ENCODE peak calls at places on chromosome 19, in six cellular contexts. U is activated CD4-positive, alpha-beta T cell treated with anti-CD3 and anti-CD28 coated beads, Interleukin-2, amount 10 ng/mL, durations not matched to agents 7 days and 5 days; D is ovary; X is amniotic epithelial cell; I is activated T-cell treated with anti-CD3 and anti-CD28 coated beads, Interleukin-2, amount 50 U/mL, for 24 hours; P is IMR-90. H is an unnamed sample.

GRCh38 chr19:4064073-4064550 is 2.6 kb downstream of the ZBTB7A start:
- DNase-seq in U (no peak), D (peak; percentile 75), X (no peak), I (no peak), P (peak; percentile 37), H (no peak)

GRCh38 chr19:18193388-18194207 is 580 bp downstream of the MPV17L2 start:
- DNase-seq in U (no peak), D (peak; percentile 63), X (no peak), I (peak; percentile 37), P (no peak), H (no peak)

GRCh38 chr19:38105574-38105973 is 118.4 kb downstream of the DPF1 start:
- DNase-seq in U (no peak), D (no peak), X (no peak), I (no peak), P (no peak), H (no peak)

GRCh38 chr19:6556480-6556879 is 25.7 kb downstream of the TNFSF9 start:
- DNase-seq in U (no peak), D (no peak), X (peak; percentile 16), I (no peak), P (no peak), H (no peak)

GRCh38 chr19:35347171-35347929 is at the start of gene FFAR1:
- DNase-seq in U (peak; percentile 51), D (peak; percentile 23), X (no peak), I (peak; percentile 77), P (no peak), H (no peak)

GRCh38 chr19:44051654-44052402 is at the start of gene ZNF223:
- DNase-seq in U (no peak), D (peak; percentile 93), X (peak; percentile 94), I (peak; percentile 83), P (peak; percentile 89), H (peak; percentile 93)

GRCh38 chr19:39969266-39969665 is 1.7 kb upstream of the PSMC4 start:
- DNase-seq in U (no peak), D (no peak), X (no peak), I (no peak), P (peak; percentile 35), H (no peak)

GRCh38 chr19:35509018-35509652 is 4.3 kb downstream of the DMKN start:
- DNase-seq in U (peak; percentile 40), D (peak; percentile 67), X (peak; percentile 10), I (peak; percentile 49), P (no peak), H (no peak)

GRCh38 chr19:41548954-41549688 is 26.8 kb upstream of the CEACAM21 start:
- DNase-seq in U (peak; percentile 92), D (no peak), X (no peak), I (peak; percentile 74), P (no peak), H (no peak)

GRCh38 chr19:47019431-47020041 is at the start of gene NPAS1:
- DNase-seq in U (no peak), D (no peak), X (no peak), I (peak; percentile 48), P (no peak), H (no peak)

GRCh38 chr19:20472854-20473253 is 92.7 kb downstream of the ZNF737 start:
- DNase-seq in U (no peak), D (no peak), X (no peak), I (no peak), P (no peak), H (no peak)

GRCh38 chr19:47991191-47991808 is 670 bp downstream of the BSPH1 start:
- DNase-seq in U (no peak), D (no peak), X (no peak), I (no peak), P (no peak), H (peak; percentile 20)

GRCh38 chr19:46381746-46382345 is 31.5 kb downstream of the CCDC8 start:
- DNase-seq in U (no peak), D (no peak), X (no peak), I (peak; percentile 11), P (no peak), H (no peak)

GRCh38 chr19:50377051-50377441 is 789 bp downstream of the NR1H2 start:
- DNase-seq in U (peak; percentile 58), D (peak; percentile 60), X (no peak), I (peak; percentile 64), P (no peak), H (no peak)

GRCh38 chr19:49936549-49936948 is 7.2 kb upstream of the NUP62 start:
- DNase-seq in U (no peak), D (no peak), X (no peak), I (no peak), P (no peak), H (no peak)

GRCh38 chr19:41323430-41324125 is 13.6 kb downstream of the CCDC97 start:
- DNase-seq in U (no peak), D (peak; percentile 90), X (peak; percentile 97), I (no peak), P (peak; percentile 98), H (peak; percentile 96)

GRCh38 chr19:51064534-51065220 is at the start of gene KLK13:
- DNase-seq in U (no peak), D (no peak), X (peak; percentile 2), I (no peak), P (no peak), H (peak; percentile 86)

GRCh38 chr19:8449830-8450229 is 5.1 kb downstream of the HNRNPM start:
- DNase-seq in U (no peak), D (no peak), X (no peak), I (no peak), P (no peak), H (no peak)

GRCh38 chr19:4811328-4812131 is 20.0 kb downstream of the TICAM1 start:
- DNase-seq in U (peak; percentile 90), D (peak; percentile 86), X (peak; percentile 46), I (peak; percentile 94), P (peak; percentile 45), H (peak; percentile 67)

GRCh38 chr19:31983647-31984046 is 361.8 kb upstream of the ZNF507 start:
- DNase-seq in U (no peak), D (no peak), X (no peak), I (no peak), P (no peak), H (no peak)

GRCh38 chr19:6853868-6854267 is 33.5 kb upstream of the ADGRE1 start:
- DNase-seq in U (no peak), D (no peak), X (no peak), I (no peak), P (no peak), H (no peak)

GRCh38 chr19:40542197-40542859 is 34.3 kb upstream of the SHKBP1 start:
- DNase-seq in U (no peak), D (peak; percentile 81), X (no peak), I (no peak), P (peak; percentile 60), H (peak; percentile 74)

GRCh38 chr19:6667114-6667627 is 2.8 kb downstream of the TNFSF14 start:
- DNase-seq in U (no peak), D (no peak), X (no peak), I (peak; percentile 60), P (no peak), H (no peak)

GRCh38 chr19:50695251-50696064 is 24.1 kb downstream of the SHANK1 start:
- DNase-seq in U (peak; percentile 39), D (no peak), X (no peak), I (peak; percentile 41), P (no peak), H (peak; percentile 28)

GRCh38 chr19:31863122-31863521 is 482.3 kb upstream of the ZNF507 start:
- DNase-seq in U (no peak), D (no peak), X (peak; percentile 0), I (no peak), P (no peak), H (no peak)

GRCh38 chr19:38213911-38214625 is 10.0 kb downstream of the DPF1 start:
- DNase-seq in U (peak; percentile 71), D (no peak), X (peak; percentile 64), I (peak; percentile 76), P (peak; percentile 61), H (peak; percentile 42)

GRCh38 chr19:2089001-2089711 is 7.0 kb downstream of the MOB3A start:
- DNase-seq in U (no peak), D (no peak), X (peak; percentile 20), I (no peak), P (peak; percentile 36), H (peak; percentile 39)

GRCh38 chr19:19461671-19462622 is 53.4 kb downstream of the TSSK6 start:
- DNase-seq in U (no peak), D (peak; percentile 57), X (peak; percentile 53), I (no peak), P (no peak), H (no peak)

GRCh38 chr19:21568816-21569496 is 63.6 kb downstream of the ZNF429 start:
- DNase-seq in U (peak; percentile 92), D (peak; percentile 92), X (peak; percentile 90), I (peak; percentile 72), P (peak; percentile 94), H (peak; percentile 2)

GRCh38 chr19:21483589-21484170 is 21.7 kb upstream of the ZNF429 start:
- DNase-seq in U (peak; percentile 52), D (peak; percentile 62), X (no peak), I (peak; percentile 77), P (no peak), H (no peak)

GRCh38 chr19:38385057-38385803 is 2.6 kb downstream of the GGN start:
- DNase-seq in U (no peak), D (no peak), X (no peak), I (peak; percentile 39), P (no peak), H (no peak)

GRCh38 chr19:3335431-3336350 is 30.7 kb upstream of the NFIC start:
- DNase-seq in U (no peak), D (peak; percentile 81), X (peak; percentile 70), I (no peak), P (peak; percentile 57), H (peak; percentile 79)

GRCh38 chr19:28737021-28737525 is 475.9 kb downstream of the UQCRFS1 start:
- DNase-seq in U (peak; percentile 46), D (no peak), X (peak; percentile 18), I (no peak), P (peak; percentile 44), H (no peak)

H was measured in MG63.